ENCODE peak calls at places on chromosomes 1 and 21, in seven cellular contexts. A is activated CD4-positive, alpha-beta T cell treated with anti-CD3 and anti-CD28 coated beads, Interleukin-2, amount 50 U/mL, for 4 hours; I is NCI-H1092; M is cardiac fibroblast; W is stimulated activated CD8-positive, alpha-beta memory T cell treated with anti-CD3 and anti-CD28 coated beads, Interleukin-7, amount 100 ng/mL, for 24 hours; O is mucosa of descending colon; Q is D341Med. J is an unnamed sample.

GRCh38 chr1:246526380-246526779 is 19.3 kb upstream of the SMYD3 start:
- DNase-seq in Q (no peak), M (no peak), W (no peak), A (no peak), I (no peak), O (no peak), J (no peak)

GRCh38 chr1:117093091-117093534 is 28.4 kb downstream of the TRIM45 start:
- DNase-seq in Q (no peak), I (no peak), M (peak; percentile 96), O (no peak), A (no peak), W (no peak), J (peak; percentile 96)

GRCh38 chr1:116386042-116386441 is 13.0 kb downstream of the ATP1A1 start:
- DNase-seq in A (no peak), I (no peak), Q (no peak), W (no peak), M (no peak), O (no peak), J (no peak)

GRCh38 chr1:241470908-241471610 is 48.5 kb downstream of the FH start:
- DNase-seq in I (no peak), A (no peak), W (no peak), Q (no peak), O (no peak), M (no peak), J (no peak)

GRCh38 chr1:26697441-26697977 is 1.7 kb downstream of the ARID1A start:
- DNase-seq in Q (peak; percentile 32), I (no peak), O (no peak), W (no peak), M (no peak), A (peak; percentile 9), J (no peak)

GRCh38 chr1:23996700-23997229 is 16.6 kb upstream of the SRSF10 start:
- DNase-seq in M (no peak), I (no peak), A (no peak), O (no peak), W (no peak), Q (no peak), J (no peak)

GRCh38 chr1:54569339-54569738 is 21.3 kb downstream of the ACOT11 start:
- DNase-seq in M (peak; percentile 62), W (no peak), Q (no peak), I (no peak), O (peak; percentile 39), A (no peak), J (no peak)

GRCh38 chr1:75672528-75673393 is 51.7 kb upstream of the ACADM start:
- DNase-seq in W (no peak), O (no peak), I (no peak), M (peak; percentile 61), Q (no peak), A (no peak), J (no peak)

GRCh38 chr21:45074048-45074817 is at the start of gene ADARB1:
- DNase-seq in O (peak; percentile 74), M (peak; percentile 70), I (peak; percentile 62), Q (peak; percentile 99), W (no peak), A (peak; percentile 48), J (peak; percentile 29)

GRCh38 chr1:112717263-112717662 is 2.1 kb upstream of the PPM1J start:
- DNase-seq in M (no peak), A (no peak), W (no peak), O (no peak), I (no peak), Q (no peak), J (no peak)

GRCh38 chr1:68955424-68955823 is 458.5 kb upstream of the DEPDC1 start:
- DNase-seq in I (peak; percentile 76), O (no peak), W (no peak), A (no peak), M (peak; percentile 23), Q (peak; percentile 23), J (no peak)

GRCh38 chr1:81876901-81877750 is 76.4 kb downstream of the ADGRL2 start:
- DNase-seq in M (peak; percentile 64), I (no peak), W (no peak), O (no peak), A (no peak), Q (no peak), J (peak; percentile 83)

GRCh38 chr21:31425158-31425557 is 81.1 kb upstream of the TIAM1 start:
- DNase-seq in A (no peak), M (no peak), O (no peak), Q (no peak), W (no peak), I (no peak), J (no peak)

GRCh38 chr21:45011911-45012660 is 62.3 kb upstream of the ADARB1 start:
- DNase-seq in A (no peak), O (peak; percentile 43), Q (peak; percentile 76), M (peak; percentile 82), W (no peak), I (no peak), J (peak; percentile 78)

GRCh38 chr1:107821340-107821739 is 143.6 kb downstream of the VAV3 start:
- DNase-seq in W (no peak), Q (no peak), I (no peak), O (no peak), M (no peak), A (no peak), J (no peak)

GRCh38 chr1:3883194-3883920 is 16.7 kb downstream of the C1orf174 start:
- DNase-seq in W (no peak), A (no peak), M (no peak), O (no peak), I (no peak), Q (no peak), J (no peak)

GRCh38 chr1:174938306-174939000 is 61.3 kb upstream of the CACYBP start:
- DNase-seq in I (no peak), O (no peak), Q (no peak), W (no peak), A (no peak), M (peak; percentile 18), J (peak; percentile 67)

GRCh38 chr1:22745675-22746585 is 35.3 kb downstream of the EPHB2 start:
- DNase-seq in A (no peak), W (no peak), I (no peak), O (no peak), M (peak; percentile 55), Q (no peak), J (peak; percentile 74)

GRCh38 chr1:81847063-81847462 is 46.3 kb downstream of the ADGRL2 start:
- DNase-seq in W (no peak), Q (no peak), A (no peak), I (no peak), O (no peak), M (no peak), J (no peak)